ENCODE peak calls at places on chromosomes 13 and 19, in nine cellular contexts. R is body of pancreas; X is RWPE1; I is CD4-positive, CD25-positive, alpha-beta regulatory T cell; Y is CD8-positive, alpha-beta memory T cell; G is neural progenitor cell; B is A549; W is mammary epithelial cell; H is CD4-positive, alpha-beta T cell. O is an unnamed sample.

GRCh38 chr13:78383899-78384298 is 219.5 kb downstream of the POU4F1 start:
- DNase-seq in R (no peak), X (no peak), I (no peak), Y (no peak), G (no peak), B (no peak), W (no peak), H (no peak), O (no peak)

GRCh38 chr19:662207-662961 is 630 bp downstream of the RNF126 start:
- DNase-seq in R (peak), X (peak), I (peak), Y (peak), G (peak), B (peak), W (peak), H (peak), O (no peak)

GRCh38 chr13:78382946-78383542 is 220.3 kb downstream of the POU4F1 start:
- DNase-seq in R (no peak), X (no peak), I (no peak), Y (no peak), G (no peak), B (no peak), W (no peak), H (no peak), O (peak)

GRCh38 chr19:11364296-11364904 is 9.2 kb downstream of the PLPPR2 start:
- DNase-seq in R (no peak), X (no peak), I (no peak), Y (no peak), G (no peak), B (no peak), W (no peak), H (no peak), O (no peak)

GRCh38 chr19:18470153-18470552 is 32.2 kb upstream of the ISYNA1 start:
- DNase-seq in R (no peak), X (no peak), I (no peak), Y (no peak), G (peak), B (peak), W (no peak), H (peak), O (peak)

GRCh38 chr13:106152047-106152446 is 383.4 kb downstream of the EFNB2 start:
- DNase-seq in R (no peak), X (no peak), I (no peak), Y (no peak), G (no peak), B (no peak), W (peak), H (no peak), O (no peak)

GRCh38 chr19:4066682-4067395 is at the start of gene ZBTB7A:
- DNase-seq in R (peak), X (no peak), I (peak), Y (peak), G (peak), B (peak), W (peak), H (peak), O (peak)

GRCh38 chr13:25764378-25764777 is 287.4 kb downstream of the SHISA2 start:
- DNase-seq in R (no peak), X (no peak), I (no peak), Y (no peak), G (no peak), B (no peak), W (no peak), H (no peak), O (no peak)

GRCh38 chr19:52722062-52723005 is 12.5 kb downstream of the ZNF611 start:
- DNase-seq in R (no peak), X (peak), I (no peak), Y (no peak), G (no peak), B (peak), W (peak), H (no peak), O (no peak)

GRCh38 chr19:41341669-41342490 is 11.8 kb downstream of the TGFB1 start:
- DNase-seq in R (peak), X (no peak), I (no peak), Y (no peak), G (no peak), B (no peak), W (no peak), H (no peak), O (no peak)
- H3K27ac ChIP-seq in R (no peak), X (peak), I (no peak), Y (no peak), G (no peak), B (no peak), W (no peak), H (no peak), O (no peak)

GRCh38 chr13:60112771-60113170 is 51.0 kb downstream of the DIAPH3 start:
- DNase-seq in R (no peak), X (no peak), I (no peak), Y (no peak), G (no peak), B (no peak), W (peak), H (no peak), O (no peak)
- H3K27ac ChIP-seq in R (no peak), X (no peak), I (no peak), Y (no peak), G (no peak), B (no peak), W (no peak), H (no peak), O (no peak)

GRCh38 chr13:110554946-110555345 is 6.6 kb downstream of the RAB20 start:
- DNase-seq in R (no peak), X (no peak), I (no peak), Y (no peak), G (no peak), B (no peak), W (no peak), H (no peak), O (no peak)
- H3K27ac ChIP-seq in R (peak), X (no peak), I (no peak), Y (no peak), G (no peak), B (no peak), W (no peak), H (no peak), O (no peak)

DNA sequence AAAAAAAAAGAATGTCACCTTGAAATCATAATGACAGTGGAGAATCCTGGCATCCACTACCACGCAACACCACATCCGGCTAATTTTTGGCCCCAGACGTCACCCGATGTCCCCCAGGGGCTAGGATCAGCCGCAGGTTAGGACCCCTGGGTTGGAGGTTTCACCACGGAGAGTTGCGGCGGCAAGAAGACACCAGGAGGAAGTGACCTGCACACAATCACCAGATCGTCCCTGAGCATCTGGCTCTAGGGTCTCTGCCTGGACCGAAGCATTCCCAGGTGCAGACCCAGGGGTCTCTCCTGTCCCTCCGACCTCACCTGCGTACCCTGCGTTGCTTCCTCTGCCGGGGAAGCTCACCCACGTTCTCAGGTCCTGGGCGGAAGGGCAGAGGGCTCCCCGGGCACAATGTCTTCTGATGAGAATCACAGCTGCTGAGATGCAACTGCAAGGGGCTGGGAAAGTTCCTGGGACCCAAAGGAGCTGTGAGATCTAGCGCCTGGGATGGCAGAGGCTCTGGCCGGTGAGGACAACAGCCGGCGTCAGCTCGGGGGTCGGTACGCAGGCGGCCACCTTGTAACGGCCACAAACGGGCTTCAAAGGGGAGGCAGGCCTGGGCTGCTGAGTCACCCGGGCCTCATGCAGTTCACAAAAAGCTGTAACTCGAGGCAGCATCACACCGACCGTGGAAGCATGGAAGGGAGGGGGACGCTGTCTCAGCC is 111.2 kb downstream of the GADD45B start:
- DNase-seq in R (no peak), X (no peak), I (no peak), Y (no peak), G (peak), B (no peak), W (no peak), H (no peak), O (no peak)
- H3K27ac ChIP-seq in R (peak), X (no peak), I (no peak), Y (no peak), G (no peak), B (peak), W (no peak), H (no peak), O (peak)

DNA sequence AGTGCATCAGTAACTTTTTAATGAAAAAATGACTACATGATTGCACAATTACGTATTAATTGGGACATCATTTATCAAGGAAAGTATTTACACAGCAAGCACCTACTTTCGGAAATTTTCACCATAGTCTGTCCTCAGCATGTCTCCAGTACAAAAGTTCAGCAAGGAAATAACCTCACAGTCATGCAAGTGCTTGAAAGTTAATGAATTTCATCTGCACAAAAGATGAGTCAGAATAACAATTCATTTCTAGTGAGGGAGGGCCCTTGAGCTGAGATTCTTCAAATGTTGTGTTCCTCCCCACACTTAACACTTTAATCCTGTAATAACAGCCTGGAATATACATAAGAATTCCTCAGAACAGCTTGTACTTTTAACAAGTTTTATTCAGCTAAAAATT is 49.0 kb upstream of the OXGR1 start:
- DNase-seq in R (no peak), X (no peak), I (no peak), Y (no peak), G (no peak), B (no peak), W (peak), H (no peak), O (no peak)
- H3K27ac ChIP-seq in R (no peak), X (no peak), I (no peak), Y (no peak), G (no peak), B (no peak), W (no peak), H (no peak), O (no peak)

GRCh38 chr13:18949489-18949761 is 232.2 kb downstream of the TUBA3C start:
- DNase-seq in R (no peak), X (no peak), I (no peak), Y (no peak), G (no peak), B (no peak), W (no peak), H (no peak), O (no peak)
- H3K27ac ChIP-seq in R (no peak), X (no peak), I (no peak), Y (no peak), G (no peak), B (no peak), W (no peak), H (no peak), O (no peak)

GRCh38 chr19:33324628-33325027 is 22.3 kb upstream of the CEBPA start:
- DNase-seq in R (no peak), X (no peak), I (no peak), Y (no peak), G (no peak), B (no peak), W (no peak), H (no peak), O (no peak)
- H3K27ac ChIP-seq in R (no peak), X (no peak), I (no peak), Y (no peak), G (no peak), B (no peak), W (no peak), H (no peak), O (no peak)

GRCh38 chr19:45137179-45137761 is 23.5 kb downstream of the NKPD1 start:
- DNase-seq in R (no peak), X (no peak), I (no peak), Y (no peak), G (no peak), B (no peak), W (no peak), H (no peak), O (no peak)
- H3K27ac ChIP-seq in R (no peak), X (peak), I (no peak), Y (no peak), G (peak), B (no peak), W (no peak), H (no peak), O (peak)

DNA sequence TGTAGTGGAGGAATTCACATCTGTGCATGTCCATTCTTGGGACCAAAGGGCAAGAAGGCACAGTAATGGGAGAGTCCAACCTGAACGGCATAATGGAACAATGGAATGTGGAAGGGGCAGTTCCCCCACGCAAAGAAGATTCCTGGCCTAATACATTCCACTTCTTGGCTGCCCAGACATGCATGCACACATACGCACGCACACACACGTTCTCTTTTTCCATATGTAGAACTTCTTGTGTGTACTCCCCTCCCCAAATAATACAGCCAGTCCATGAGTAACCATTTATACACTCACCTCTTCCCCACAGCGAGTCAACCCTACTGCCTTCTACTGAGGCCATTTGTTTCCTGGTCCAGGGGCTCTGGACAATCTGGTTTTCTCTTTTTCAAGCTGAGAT is 6.0 kb upstream of the STK24 start:
- DNase-seq in R (no peak), X (peak), I (no peak), Y (no peak), G (no peak), B (no peak), W (peak), H (no peak), O (no peak)
- H3K27ac ChIP-seq in R (no peak), X (no peak), I (no peak), Y (no peak), G (no peak), B (no peak), W (peak), H (no peak), O (no peak)

DNA sequence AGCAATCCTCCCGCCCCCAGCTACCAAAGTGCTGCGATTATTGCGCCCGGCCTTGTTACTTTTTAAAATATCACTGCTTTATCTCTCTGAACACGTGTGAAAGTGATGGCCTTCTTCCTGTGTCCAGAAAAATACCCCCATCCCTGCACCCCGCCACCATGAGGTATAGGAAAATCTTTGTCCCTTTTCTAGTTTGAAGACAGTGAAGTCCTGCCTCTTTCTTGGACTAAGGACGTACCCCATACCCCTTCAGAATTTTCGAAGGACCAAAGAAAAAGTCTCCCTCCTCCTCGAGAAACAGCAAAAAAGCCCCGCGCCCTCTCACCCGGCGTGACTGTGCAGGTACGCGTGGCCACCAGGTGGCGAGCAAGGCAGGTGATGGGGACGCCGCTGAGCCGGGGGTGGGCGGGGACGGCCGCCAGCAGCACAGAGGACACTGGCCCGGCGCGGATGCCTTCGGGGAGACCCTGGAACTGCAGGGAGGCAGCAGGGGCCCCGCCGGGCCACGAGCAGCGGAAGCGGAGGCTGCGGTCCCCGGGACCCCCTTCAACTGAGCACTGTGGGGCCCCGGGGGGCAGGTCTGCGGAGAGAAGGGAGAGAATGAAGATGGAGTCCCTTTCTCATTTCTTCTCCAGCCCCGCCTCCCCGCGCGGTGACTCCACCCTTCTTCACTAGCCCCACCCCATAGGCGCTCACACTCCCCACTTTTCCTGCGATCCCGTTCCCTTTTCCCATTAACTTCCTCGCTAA is 3.2 kb downstream of the VSIG10L start:
- DNase-seq in R (peak), X (peak), I (peak), Y (peak), G (peak), B (peak), W (peak), H (peak), O (peak)
- H3K27ac ChIP-seq in R (peak), X (peak), I (no peak), Y (peak), G (no peak), B (peak), W (no peak), H (no peak), O (no peak)

O was measured in substantia nigra.